ENCODE peak calls at places on chromosomes 4 and X, in six cellular contexts. X is Karpas-422; F is ELR; K is stimulated activated CD8-positive, alpha-beta memory T cell treated with anti-CD3 and anti-CD28 coated beads, Interleukin-2, amount 100 ng/mL, for 48 hours; N is fibroblast of mammary gland; Y is prostate gland. H is an unnamed sample.

GRCh38 chrX:23286731-23287130 is 47.9 kb upstream of the PTCHD1 start:
- DNase-seq in X (no peak), F (no peak), K (no peak), N (no peak), Y (no peak), H (no peak)

GRCh38 chr4:72314869-72315268 is 254.2 kb downstream of the ADAMTS3 start:
- DNase-seq in X (no peak), F (peak; percentile 36), K (no peak), N (peak; percentile 89), Y (peak; percentile 62), H (peak; percentile 98)

GRCh38 chr4:39637572-39638357 is 900 bp downstream of the SMIM14 start:
- DNase-seq in X (peak; percentile 78), F (peak; percentile 81), K (no peak), N (peak; percentile 56), Y (peak; percentile 64), H (peak; percentile 70)

GRCh38 chr4:35516102-35516501 is 728.2 kb downstream of the ARAP2 start:
- DNase-seq in X (no peak), F (no peak), K (no peak), N (no peak), Y (no peak), H (no peak)

GRCh38 chr4:95764961-95765360 is 74.9 kb upstream of the PDHA2 start:
- DNase-seq in X (no peak), F (no peak), K (no peak), N (no peak), Y (no peak), H (no peak)

GRCh38 chrX:110180176-110180927 is 137.5 kb downstream of the AMMECR1 start:
- DNase-seq in X (no peak), F (peak; percentile 75), K (no peak), N (peak; percentile 89), Y (no peak), H (peak; percentile 81)

GRCh38 chr4:20331642-20332041 is 79.9 kb downstream of the SLIT2 start:
- DNase-seq in X (no peak), F (no peak), K (no peak), N (peak; percentile 37), Y (no peak), H (peak; percentile 55)

GRCh38 chrX:150017868-150018267 is 79.6 kb upstream of the EOLA2 start:
- DNase-seq in X (no peak), F (no peak), K (no peak), N (no peak), Y (no peak), H (no peak)

GRCh38 chrX:40244980-40245379 is 147.2 kb upstream of the BCOR start:
- DNase-seq in X (no peak), F (peak; percentile 2), K (no peak), N (no peak), Y (no peak), H (peak; percentile 81)

GRCh38 chr4:39118034-39118658 is 56.1 kb downstream of the KLHL5 start:
- DNase-seq in X (no peak), F (no peak), K (no peak), N (no peak), Y (no peak), H (no peak)

GRCh38 chr4:152968806-152969394 is 32.8 kb downstream of the FHDC1 start:
- DNase-seq in X (no peak), F (peak; percentile 71), K (no peak), N (peak; percentile 67), Y (peak; percentile 60), H (no peak)

GRCh38 chr4:180422989-180423766 is 1820.0 kb upstream of the TENM3 start:
- DNase-seq in X (no peak), F (no peak), K (no peak), N (no peak), Y (no peak), H (no peak)

GRCh38 chrX:110244951-110245480 is 72.9 kb downstream of the AMMECR1 start:
- DNase-seq in X (no peak), F (no peak), K (no peak), N (peak; percentile 43), Y (no peak), H (no peak)

GRCh38 chrX:49309401-49309981 is 6.0 kb downstream of the GAGE10 start:
- DNase-seq in X (peak; percentile 53), F (peak; percentile 29), K (no peak), N (peak; percentile 38), Y (peak; percentile 5), H (peak; percentile 53)

GRCh38 chr4:1360423-1361283 is 13.6 kb downstream of the UVSSA start:
- DNase-seq in X (no peak), F (peak; percentile 62), K (no peak), N (peak; percentile 73), Y (no peak), H (no peak)

GRCh38 chr4:2371765-2372487 is 46.5 kb downstream of the ZFYVE28 start:
- DNase-seq in X (no peak), F (no peak), K (no peak), N (no peak), Y (no peak), H (no peak)

GRCh38 chr4:181950372-181951127 is 292.7 kb upstream of the TENM3 start:
- DNase-seq in X (no peak), F (no peak), K (no peak), N (no peak), Y (no peak), H (no peak)

GRCh38 chr4:89307446-89308160 is at the start of gene GPRIN3:
- DNase-seq in X (no peak), F (peak; percentile 23), K (peak; percentile 45), N (peak; percentile 6), Y (peak; percentile 16), H (no peak)

GRCh38 chr4:26196567-26196966 is 124.2 kb upstream of the RBPJ start:
- DNase-seq in X (peak; percentile 19), F (no peak), K (no peak), N (no peak), Y (no peak), H (no peak)

GRCh38 chrX:135974279-135974856 is 580 bp upstream of the MMGT1 start:
- DNase-seq in X (peak; percentile 86), F (peak; percentile 67), K (peak; percentile 45), N (peak; percentile 52), Y (peak; percentile 63), H (peak; percentile 60)

GRCh38 chr4:83282049-83282535 is 2.5 kb downstream of the COQ2 start:
- DNase-seq in X (peak; percentile 79), F (peak; percentile 69), K (no peak), N (peak; percentile 76), Y (peak; percentile 20), H (peak; percentile 80)

GRCh38 chr4:109649872-109650271 is 53.4 kb downstream of the CASP6 start:
- DNase-seq in X (peak; percentile 69), F (no peak), K (no peak), N (no peak), Y (no peak), H (no peak)

GRCh38 chr4:110480741-110481271 is 4.9 kb downstream of the ENPEP start:
- DNase-seq in X (no peak), F (no peak), K (no peak), N (peak; percentile 52), Y (no peak), H (peak; percentile 62)

GRCh38 chr4:24857996-24858395 is 54.8 kb downstream of the CCDC149 start:
- DNase-seq in X (no peak), F (peak; percentile 36), K (no peak), N (peak; percentile 80), Y (no peak), H (peak; percentile 94)